ENCODE peak calls at places on chromosome 9, in seven cellular contexts. One of them, this sample, is unnamed.

GRCh38 chr9:98328770-98329169 is 73.3 kb upstream of the TBC1D2 start:
- DNase-seq in lower leg skin: no peak
- DNase-seq in heart right ventricle: no peak
- DNase-seq in neural progenitor cell: no peak
- DNase-seq in tibial artery: no peak
- DNase-seq in K562: no peak
- DNase-seq in foreskin fibroblast: no peak
- DNase-seq in this sample: no peak

GRCh38 chr9:83322438-83322837 is 215.8 kb downstream of the FRMD3 start:
- DNase-seq in lower leg skin: no peak
- DNase-seq in heart right ventricle: no peak
- DNase-seq in neural progenitor cell: no peak
- DNase-seq in tibial artery: no peak
- DNase-seq in K562: no peak
- DNase-seq in foreskin fibroblast: peak; percentile 60
- DNase-seq in this sample: no peak

GRCh38 chr9:131263701-131264100 is 12.6 kb downstream of the FAM78A start:
- DNase-seq in lower leg skin: no peak
- DNase-seq in heart right ventricle: no peak
- DNase-seq in neural progenitor cell: no peak
- DNase-seq in tibial artery: no peak
- DNase-seq in K562: peak; percentile 60
- DNase-seq in foreskin fibroblast: no peak
- DNase-seq in this sample: no peak

GRCh38 chr9:36934478-36935065 is 99.5 kb downstream of the PAX5 start:
- DNase-seq in lower leg skin: no peak
- DNase-seq in heart right ventricle: no peak
- DNase-seq in neural progenitor cell: no peak
- DNase-seq in tibial artery: no peak
- DNase-seq in K562: no peak
- DNase-seq in foreskin fibroblast: peak; percentile 17
- DNase-seq in this sample: no peak

GRCh38 chr9:87223397-87224246 is 274.0 kb upstream of the DAPK1 start:
- DNase-seq in lower leg skin: no peak
- DNase-seq in heart right ventricle: no peak
- DNase-seq in neural progenitor cell: no peak
- DNase-seq in tibial artery: no peak
- DNase-seq in K562: no peak
- DNase-seq in foreskin fibroblast: peak; percentile 27
- DNase-seq in this sample: no peak

GRCh38 chr9:128836509-128837145 is 7.0 kb upstream of the SPOUT1 start:
- DNase-seq in lower leg skin: no peak
- DNase-seq in heart right ventricle: no peak
- DNase-seq in neural progenitor cell: no peak
- DNase-seq in tibial artery: no peak
- DNase-seq in K562: no peak
- DNase-seq in foreskin fibroblast: no peak
- DNase-seq in this sample: no peak

GRCh38 chr9:107480386-107480789 is 9.2 kb downstream of the KLF4 start:
- DNase-seq in lower leg skin: peak; percentile 71
- DNase-seq in heart right ventricle: peak; percentile 39
- DNase-seq in neural progenitor cell: no peak
- DNase-seq in tibial artery: peak; percentile 71
- DNase-seq in K562: no peak
- DNase-seq in foreskin fibroblast: peak; percentile 95
- DNase-seq in this sample: no peak

GRCh38 chr9:116687762-116688160 is 656 bp downstream of the TRIM32 start:
- DNase-seq in lower leg skin: no peak
- DNase-seq in heart right ventricle: no peak
- DNase-seq in neural progenitor cell: peak; percentile 13
- DNase-seq in tibial artery: no peak
- DNase-seq in K562: peak; percentile 20
- DNase-seq in foreskin fibroblast: peak; percentile 30
- DNase-seq in this sample: no peak

GRCh38 chr9:23123048-23123632 is 676.5 kb downstream of the DMRTA1 start:
- DNase-seq in lower leg skin: no peak
- DNase-seq in heart right ventricle: no peak
- DNase-seq in neural progenitor cell: peak; percentile 69
- DNase-seq in tibial artery: no peak
- DNase-seq in K562: no peak
- DNase-seq in foreskin fibroblast: no peak
- DNase-seq in this sample: peak; percentile 4

GRCh38 chr9:128636024-128636390 is 20.6 kb downstream of the DYNC2I2 start:
- DNase-seq in lower leg skin: no peak
- DNase-seq in heart right ventricle: peak; percentile 78
- DNase-seq in neural progenitor cell: peak; percentile 48
- DNase-seq in tibial artery: peak; percentile 78
- DNase-seq in K562: no peak
- DNase-seq in foreskin fibroblast: peak; percentile 22
- DNase-seq in this sample: no peak

GRCh38 chr9:130225071-130225470 is 40.5 kb upstream of the HMCN2 start:
- DNase-seq in lower leg skin: no peak
- DNase-seq in heart right ventricle: no peak
- DNase-seq in neural progenitor cell: no peak
- DNase-seq in tibial artery: no peak
- DNase-seq in K562: no peak
- DNase-seq in foreskin fibroblast: no peak
- DNase-seq in this sample: no peak

GRCh38 chr9:130222833-130223232 is 42.7 kb upstream of the HMCN2 start:
- DNase-seq in lower leg skin: no peak
- DNase-seq in heart right ventricle: no peak
- DNase-seq in neural progenitor cell: no peak
- DNase-seq in tibial artery: no peak
- DNase-seq in K562: no peak
- DNase-seq in foreskin fibroblast: no peak
- DNase-seq in this sample: no peak

GRCh38 chr9:130217838-130218237 is 45.6 kb downstream of the NCS1 start:
- DNase-seq in lower leg skin: no peak
- DNase-seq in heart right ventricle: no peak
- DNase-seq in neural progenitor cell: no peak
- DNase-seq in tibial artery: no peak
- DNase-seq in K562: no peak
- DNase-seq in foreskin fibroblast: no peak
- DNase-seq in this sample: no peak

GRCh38 chr9:130219661-130220081 is 45.9 kb upstream of the HMCN2 start:
- DNase-seq in lower leg skin: no peak
- DNase-seq in heart right ventricle: no peak
- DNase-seq in neural progenitor cell: no peak
- DNase-seq in tibial artery: no peak
- DNase-seq in K562: no peak
- DNase-seq in foreskin fibroblast: no peak
- DNase-seq in this sample: no peak

GRCh38 chr9:130220351-130220750 is 45.2 kb upstream of the HMCN2 start:
- DNase-seq in lower leg skin: no peak
- DNase-seq in heart right ventricle: no peak
- DNase-seq in neural progenitor cell: peak; percentile 63
- DNase-seq in tibial artery: no peak
- DNase-seq in K562: no peak
- DNase-seq in foreskin fibroblast: peak; percentile 66
- DNase-seq in this sample: no peak
- TF ChIP-seq CTCF in lower leg skin: no peak
- TF ChIP-seq CTCF in heart right ventricle: peak; percentile 9
- TF ChIP-seq CTCF in neural progenitor cell: peak; percentile 21
- TF ChIP-seq CTCF in tibial artery: peak; percentile 26
- TF ChIP-seq CTCF in K562: no peak
- TF ChIP-seq CTCF in foreskin fibroblast: peak; percentile 29
- TF ChIP-seq CTCF in this sample: no peak

GRCh38 chr9:105445203-105445881 is 2.5 kb upstream of the FSD1L start:
- DNase-seq in lower leg skin: no peak
- DNase-seq in heart right ventricle: peak; percentile 21
- DNase-seq in neural progenitor cell: no peak
- DNase-seq in tibial artery: no peak
- DNase-seq in K562: no peak
- DNase-seq in foreskin fibroblast: peak; percentile 46
- DNase-seq in this sample: no peak

GRCh38 chr9:105452185-105452584 is 4.4 kb downstream of the FSD1L start:
- DNase-seq in lower leg skin: no peak
- DNase-seq in heart right ventricle: no peak
- DNase-seq in neural progenitor cell: no peak
- DNase-seq in tibial artery: no peak
- DNase-seq in K562: no peak
- DNase-seq in foreskin fibroblast: no peak
- DNase-seq in this sample: no peak

GRCh38 chr9:105447386-105447813 is 434 bp upstream of the FSD1L start:
- DNase-seq in lower leg skin: no peak
- DNase-seq in heart right ventricle: no peak
- DNase-seq in neural progenitor cell: no peak
- DNase-seq in tibial artery: no peak
- DNase-seq in K562: no peak
- DNase-seq in foreskin fibroblast: peak; percentile 23
- DNase-seq in this sample: no peak

GRCh38 chr9:105447814-105448812 is at the start of gene FSD1L:
- DNase-seq in lower leg skin: peak; percentile 81
- DNase-seq in heart right ventricle: peak; percentile 96
- DNase-seq in neural progenitor cell: peak; percentile 96
- DNase-seq in tibial artery: peak; percentile 94
- DNase-seq in K562: peak; percentile 95
- DNase-seq in foreskin fibroblast: peak; percentile 97
- DNase-seq in this sample: no peak

GRCh38 chr9:105449081-105449480 is 1.2 kb downstream of the FSD1L start:
- DNase-seq in lower leg skin: no peak
- DNase-seq in heart right ventricle: no peak
- DNase-seq in neural progenitor cell: no peak
- DNase-seq in tibial artery: no peak
- DNase-seq in K562: no peak
- DNase-seq in foreskin fibroblast: peak; percentile 13
- DNase-seq in this sample: no peak
- H3K4me3 ChIP-seq in lower leg skin: no peak overlapping the region
- H3K4me3 ChIP-seq in heart right ventricle: peak overlapping the region; percentile 92
- H3K4me3 ChIP-seq in neural progenitor cell: peak overlapping the region; percentile 83
- H3K4me3 ChIP-seq in tibial artery: peak overlapping the region; percentile 96
- H3K4me3 ChIP-seq in K562: peak overlapping the region; percentile 63
- H3K4me3 ChIP-seq in foreskin fibroblast: peak overlapping the region; percentile 89
- H3K4me3 ChIP-seq in this sample: peak overlapping the region; percentile 97

GRCh38 chr9:71213633-71214032 is 92.2 kb upstream of the TRPM3 start:
- DNase-seq in lower leg skin: no peak
- DNase-seq in heart right ventricle: no peak
- DNase-seq in neural progenitor cell: no peak
- DNase-seq in tibial artery: no peak
- DNase-seq in K562: no peak
- DNase-seq in foreskin fibroblast: peak; percentile 2
- DNase-seq in this sample: no peak

GRCh38 chr9:71209890-71210289 is 88.5 kb upstream of the TRPM3 start:
- DNase-seq in lower leg skin: no peak
- DNase-seq in heart right ventricle: no peak
- DNase-seq in neural progenitor cell: no peak
- DNase-seq in tibial artery: no peak
- DNase-seq in K562: no peak
- DNase-seq in foreskin fibroblast: no peak
- DNase-seq in this sample: no peak

GRCh38 chr9:71210326-71210725 is 88.9 kb upstream of the TRPM3 start:
- DNase-seq in lower leg skin: no peak
- DNase-seq in heart right ventricle: no peak
- DNase-seq in neural progenitor cell: peak; percentile 25
- DNase-seq in tibial artery: no peak
- DNase-seq in K562: no peak
- DNase-seq in foreskin fibroblast: no peak
- DNase-seq in this sample: no peak
- TF ChIP-seq CTCF in lower leg skin: no peak
- TF ChIP-seq CTCF in heart right ventricle: no peak
- TF ChIP-seq CTCF in neural progenitor cell: peak; percentile 39
- TF ChIP-seq CTCF in tibial artery: no peak
- TF ChIP-seq CTCF in K562: peak; percentile 23
- TF ChIP-seq CTCF in foreskin fibroblast: no peak
- TF ChIP-seq CTCF in this sample: no peak

GRCh38 chr9:95313010-95313498 is 4.5 kb downstream of the FANCC start:
- DNase-seq in lower leg skin: peak; percentile 51
- DNase-seq in heart right ventricle: peak; percentile 44
- DNase-seq in neural progenitor cell: peak; percentile 62
- DNase-seq in tibial artery: peak; percentile 62
- DNase-seq in K562: no peak
- DNase-seq in foreskin fibroblast: peak; percentile 79
- DNase-seq in this sample: peak; percentile 32
- H3K4me3 ChIP-seq in lower leg skin: no peak overlapping the region
- H3K4me3 ChIP-seq in heart right ventricle: peak overlapping the region; percentile 51
- H3K4me3 ChIP-seq in neural progenitor cell: peak overlapping the region; percentile 40
- H3K4me3 ChIP-seq in tibial artery: peak overlapping the region; percentile 35
- H3K4me3 ChIP-seq in K562: no peak overlapping the region
- H3K4me3 ChIP-seq in foreskin fibroblast: peak overlapping the region; percentile 60
- H3K4me3 ChIP-seq in this sample: peak overlapping the region; percentile 59

DNA sequence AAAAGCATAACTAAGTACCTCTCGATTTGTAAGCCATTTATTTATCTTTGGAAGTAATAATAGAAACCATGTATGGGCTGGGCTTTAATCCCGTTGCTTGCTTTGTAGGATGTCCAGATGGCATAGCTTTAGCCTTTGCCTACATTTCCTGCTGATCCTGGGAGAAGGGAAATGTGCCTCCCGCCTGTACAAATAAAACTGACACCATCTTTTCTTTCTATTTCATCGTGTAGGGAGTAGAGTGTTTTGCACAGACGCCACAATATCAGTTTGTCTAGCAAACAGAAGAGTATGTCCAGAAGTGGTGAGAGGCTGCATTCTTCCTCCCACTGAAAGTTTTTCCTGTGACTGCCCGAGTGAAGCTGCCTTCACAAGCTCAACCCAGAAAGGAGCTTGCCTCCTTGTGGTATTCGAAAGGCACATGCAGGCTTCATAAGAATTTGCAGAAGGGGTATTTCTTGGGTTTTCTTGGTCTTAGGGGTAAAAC is 24.7 kb upstream of the TJP2 start:
- DNase-seq in lower leg skin: peak; percentile 4
- DNase-seq in heart right ventricle: no peak
- DNase-seq in neural progenitor cell: peak; percentile 30
- DNase-seq in tibial artery: no peak
- DNase-seq in K562: no peak
- DNase-seq in foreskin fibroblast: peak; percentile 87
- DNase-seq in this sample: no peak
- TF ChIP-seq CTCF in lower leg skin: no peak
- TF ChIP-seq CTCF in heart right ventricle: peak; percentile 52
- TF ChIP-seq CTCF in neural progenitor cell: no peak
- TF ChIP-seq CTCF in tibial artery: peak; percentile 65
- TF ChIP-seq CTCF in K562: peak; percentile 7
- TF ChIP-seq CTCF in foreskin fibroblast: peak; percentile 36
- TF ChIP-seq CTCF in this sample: peak; percentile 27

GRCh38 chr9:76905984-76906861 is at the start of gene PRUNE2:
- DNase-seq in lower leg skin: no peak
- DNase-seq in heart right ventricle: peak; percentile 46
- DNase-seq in neural progenitor cell: peak; percentile 92
- DNase-seq in tibial artery: peak; percentile 93
- DNase-seq in K562: no peak
- DNase-seq in foreskin fibroblast: peak; percentile 95
- DNase-seq in this sample: no peak
- H3K4me3 ChIP-seq in lower leg skin: no peak within 1 kb of the TSS
- H3K4me3 ChIP-seq in heart right ventricle: peak within 1 kb of the TSS; percentile 43
- H3K4me3 ChIP-seq in neural progenitor cell: peak within 1 kb of the TSS; percentile 61
- H3K4me3 ChIP-seq in tibial artery: peak within 1 kb of the TSS; percentile 83
- H3K4me3 ChIP-seq in K562: no peak within 1 kb of the TSS
- H3K4me3 ChIP-seq in foreskin fibroblast: peak within 1 kb of the TSS; percentile 76
- H3K4me3 ChIP-seq in this sample: peak within 1 kb of the TSS; percentile 82

GRCh38 chr9:117970276-117970675 is 266.1 kb downstream of the TLR4 start:
- DNase-seq in lower leg skin: no peak
- DNase-seq in heart right ventricle: no peak
- DNase-seq in neural progenitor cell: no peak
- DNase-seq in tibial artery: no peak
- DNase-seq in K562: no peak
- DNase-seq in foreskin fibroblast: no peak
- DNase-seq in this sample: no peak
- TF ChIP-seq CTCF in lower leg skin: no peak
- TF ChIP-seq CTCF in heart right ventricle: no peak
- TF ChIP-seq CTCF in neural progenitor cell: no peak
- TF ChIP-seq CTCF in tibial artery: no peak
- TF ChIP-seq CTCF in K562: no peak
- TF ChIP-seq CTCF in foreskin fibroblast: no peak
- TF ChIP-seq CTCF in this sample: no peak

GRCh38 chr9:88733651-88734470 is 198.9 kb downstream of the NXNL2 start:
- DNase-seq in lower leg skin: no peak
- DNase-seq in heart right ventricle: peak; percentile 79
- DNase-seq in neural progenitor cell: no peak
- DNase-seq in tibial artery: peak; percentile 86
- DNase-seq in K562: no peak
- DNase-seq in foreskin fibroblast: peak; percentile 93
- DNase-seq in this sample: no peak
- H3K4me3 ChIP-seq in lower leg skin: no peak overlapping the region
- H3K4me3 ChIP-seq in heart right ventricle: no peak overlapping the region
- H3K4me3 ChIP-seq in neural progenitor cell: no peak overlapping the region
- H3K4me3 ChIP-seq in tibial artery: no peak overlapping the region
- H3K4me3 ChIP-seq in K562: no peak overlapping the region
- H3K4me3 ChIP-seq in foreskin fibroblast: peak overlapping the region; percentile 7
- H3K4me3 ChIP-seq in this sample: no peak overlapping the region